ENCODE peak calls at places on chromosomes 7 and 10, in four cellular contexts. One of them, this sample, is unnamed.

GRCh38 chr10:77036993-77037734 is 600.4 kb downstream of the KCNMA1 start:
- DNase-seq in K562: peak
- DNase-seq in H1: peak
- DNase-seq in GM12878: no peak
- DNase-seq in this sample: peak

GRCh38 chr10:46301721-46302479 is 15.1 kb downstream of the ANTXRL start:
- DNase-seq in K562: no peak
- DNase-seq in GM12878: no peak
- DNase-seq in H1: peak
- DNase-seq in this sample: no peak

GRCh38 chr10:17544465-17544864 is 72.7 kb downstream of the HACD1 start:
- DNase-seq in GM12878: no peak
- DNase-seq in H1: no peak
- DNase-seq in K562: no peak
- DNase-seq in this sample: no peak

GRCh38 chr10:73842349-73842748 is 31.0 kb upstream of the NDST2 start:
- DNase-seq in K562: no peak
- DNase-seq in H1: no peak
- DNase-seq in GM12878: no peak
- DNase-seq in this sample: no peak

GRCh38 chr10:681670-682318 is 7.7 kb downstream of the DIP2C start:
- DNase-seq in H1: no peak
- DNase-seq in K562: no peak
- DNase-seq in GM12878: no peak
- DNase-seq in this sample: no peak

GRCh38 chr10:6232846-6233724 is 30.4 kb downstream of the PFKFB3 start:
- DNase-seq in H1: no peak
- DNase-seq in GM12878: no peak
- DNase-seq in K562: no peak
- DNase-seq in this sample: peak

GRCh38 chr10:125411724-125412123 is 251.4 kb upstream of the CTBP2 start:
- DNase-seq in GM12878: no peak
- DNase-seq in K562: no peak
- DNase-seq in H1: no peak
- DNase-seq in this sample: no peak

GRCh38 chr10:3827768-3828403 is 42.9 kb upstream of the KLF6 start:
- DNase-seq in K562: no peak
- DNase-seq in H1: no peak
- DNase-seq in GM12878: no peak
- DNase-seq in this sample: no peak

GRCh38 chr7:69818647-69819161 is 220.4 kb downstream of the AUTS2 start:
- DNase-seq in K562: no peak
- DNase-seq in GM12878: no peak
- DNase-seq in H1: no peak
- DNase-seq in this sample: no peak

GRCh38 chr10:48272682-48273081 is 1.8 kb downstream of the FRMPD2 start:
- DNase-seq in K562: no peak
- DNase-seq in H1: no peak
- DNase-seq in GM12878: no peak
- DNase-seq in this sample: no peak

GRCh38 chr10:60009316-60009715 is 103.0 kb upstream of the CCDC6 start:
- DNase-seq in H1: no peak
- DNase-seq in GM12878: no peak
- DNase-seq in K562: no peak
- DNase-seq in this sample: no peak

GRCh38 chr10:58513189-58514101 is 773 bp downstream of the BICC1 start:
- DNase-seq in K562: no peak
- DNase-seq in GM12878: no peak
- DNase-seq in H1: peak
- DNase-seq in this sample: peak

GRCh38 chr7:154918741-154919140 is 84.2 kb downstream of the PAXIP1 start:
- DNase-seq in K562: no peak
- DNase-seq in GM12878: no peak
- DNase-seq in H1: no peak
- DNase-seq in this sample: no peak

GRCh38 chr10:109037978-109038377 is 885.3 kb downstream of the XPNPEP1 start:
- DNase-seq in H1: no peak
- DNase-seq in K562: no peak
- DNase-seq in GM12878: no peak
- DNase-seq in this sample: no peak

GRCh38 chr7:80362677-80363076 is 149.2 kb downstream of the GNAT3 start:
- DNase-seq in GM12878: no peak
- DNase-seq in H1: no peak
- DNase-seq in K562: no peak
- DNase-seq in this sample: no peak

GRCh38 chr10:8052344-8052969 is 2.0 kb upstream of the GATA3 start:
- DNase-seq in K562: no peak
- DNase-seq in H1: no peak
- DNase-seq in GM12878: no peak
- DNase-seq in this sample: no peak

GRCh38 chr10:6108631-6109443 is 20.0 kb downstream of the RBM17 start:
- DNase-seq in K562: peak
- DNase-seq in H1: no peak
- DNase-seq in GM12878: no peak
- DNase-seq in this sample: peak

GRCh38 chr7:91344248-91344647 is 80.0 kb downstream of the FZD1 start:
- DNase-seq in K562: no peak
- DNase-seq in GM12878: no peak
- DNase-seq in H1: no peak
- DNase-seq in this sample: no peak

GRCh38 chr10:123573236-123574147 is 92.7 kb upstream of the GPR26 start:
- DNase-seq in H1: peak
- DNase-seq in K562: peak
- DNase-seq in GM12878: no peak
- DNase-seq in this sample: peak

GRCh38 chr7:128890306-128891109 is 20.0 kb downstream of the KCP start:
- DNase-seq in H1: peak
- DNase-seq in GM12878: no peak
- DNase-seq in K562: peak
- DNase-seq in this sample: peak

GRCh38 chr7:70316745-70317144 is 718.5 kb downstream of the AUTS2 start:
- DNase-seq in K562: no peak
- DNase-seq in GM12878: no peak
- DNase-seq in H1: no peak
- DNase-seq in this sample: no peak

GRCh38 chr10:34575882-34576281 is 239.2 kb downstream of the PARD3 start:
- DNase-seq in H1: no peak
- DNase-seq in GM12878: no peak
- DNase-seq in K562: no peak
- DNase-seq in this sample: no peak

GRCh38 chr7:144830024-144830785 is 5.6 kb downstream of the TPK1 start:
- DNase-seq in K562: no peak
- DNase-seq in H1: no peak
- DNase-seq in GM12878: no peak
- DNase-seq in this sample: no peak

GRCh38 chr7:95549818-95550529 is 46.3 kb downstream of the PDK4 start:
- DNase-seq in K562: no peak
- DNase-seq in H1: no peak
- DNase-seq in GM12878: no peak
- DNase-seq in this sample: no peak

GRCh38 chr7:124784879-124785818 is 19.6 kb upstream of the GPR37 start:
- DNase-seq in H1: no peak
- DNase-seq in K562: peak
- DNase-seq in GM12878: no peak
- DNase-seq in this sample: peak

GRCh38 chr7:100127866-100128601 is 1.3 kb downstream of the MBLAC1 start:
- DNase-seq in K562: no peak
- DNase-seq in GM12878: no peak
- DNase-seq in H1: peak
- DNase-seq in this sample: peak

GRCh38 chr7:113810108-113810748 is 108.6 kb downstream of the PPP1R3A start:
- DNase-seq in H1: no peak
- DNase-seq in K562: no peak
- DNase-seq in GM12878: no peak
- DNase-seq in this sample: no peak

GRCh38 chr7:954330-955238 is at the start of gene ADAP1:
- DNase-seq in K562: peak
- DNase-seq in GM12878: no peak
- DNase-seq in H1: no peak
- DNase-seq in this sample: peak

GRCh38 chr7:30312186-30312585 is 27.8 kb downstream of the ZNRF2 start:
- DNase-seq in H1: no peak
- DNase-seq in GM12878: no peak
- DNase-seq in K562: no peak
- DNase-seq in this sample: no peak

GRCh38 chr10:117201826-117202225 is 4.5 kb downstream of the KCNK18 start:
- DNase-seq in GM12878: no peak
- DNase-seq in H1: no peak
- DNase-seq in K562: no peak
- DNase-seq in this sample: no peak

GRCh38 chr7:140229591-140230516 is 53.1 kb upstream of the KDM7A start:
- DNase-seq in K562: no peak
- DNase-seq in GM12878: no peak
- DNase-seq in H1: peak
- DNase-seq in this sample: no peak

GRCh38 chr10:59517961-59518360 is 155.6 kb upstream of the FAM13C start:
- DNase-seq in GM12878: no peak
- DNase-seq in K562: no peak
- DNase-seq in H1: no peak
- DNase-seq in this sample: no peak

GRCh38 chr10:10093035-10093434 is 924.6 kb upstream of the CELF2 start:
- DNase-seq in H1: no peak
- DNase-seq in GM12878: no peak
- DNase-seq in K562: no peak
- DNase-seq in this sample: no peak

GRCh38 chr10:118958984-118959916 is 70.3 kb upstream of the NANOS1 start:
- DNase-seq in K562: peak
- DNase-seq in H1: peak
- DNase-seq in GM12878: no peak
- DNase-seq in this sample: no peak

GRCh38 chr10:92990615-92991014 is 70.0 kb upstream of the CYP26C1 start:
- DNase-seq in GM12878: no peak
- DNase-seq in H1: no peak
- DNase-seq in K562: peak
- DNase-seq in this sample: no peak

GRCh38 chr7:42234736-42235135 is 2.3 kb downstream of the GLI3 start:
- DNase-seq in GM12878: no peak
- DNase-seq in K562: no peak
- DNase-seq in H1: no peak
- DNase-seq in this sample: no peak

GRCh38 chr7:102890292-102890970 is 22.4 kb upstream of the LRRC17 start:
- DNase-seq in K562: no peak
- DNase-seq in GM12878: no peak
- DNase-seq in H1: no peak
- DNase-seq in this sample: no peak

GRCh38 chr7:33108591-33108930 is 643 bp downstream of the RP9 start:
- DNase-seq in K562: no peak
- DNase-seq in H1: no peak
- DNase-seq in GM12878: no peak
- DNase-seq in this sample: peak

GRCh38 chr7:158228986-158229385 is 358.6 kb downstream of the PTPRN2 start:
- DNase-seq in H1: no peak
- DNase-seq in GM12878: no peak
- DNase-seq in K562: no peak
- DNase-seq in this sample: no peak

DNA sequence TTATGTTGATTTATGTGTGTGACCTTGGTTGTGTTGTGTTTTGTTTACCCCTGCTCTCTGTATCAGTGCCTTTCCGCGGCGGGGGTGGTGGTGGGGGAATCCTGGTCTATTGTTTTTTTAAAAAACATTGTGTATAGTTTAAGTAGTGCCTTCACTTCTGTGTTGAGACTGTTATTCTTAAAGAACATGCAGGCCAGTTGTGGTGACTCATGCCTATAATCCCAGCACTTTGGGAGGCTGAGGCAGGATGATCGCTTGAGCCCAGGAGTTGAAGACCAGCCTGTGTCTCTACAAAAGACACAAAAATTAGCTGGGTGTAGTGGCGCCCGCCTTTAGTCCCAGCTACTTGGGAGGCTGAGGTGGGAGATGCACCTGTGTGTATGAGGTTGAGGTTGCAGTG is 429.0 kb upstream of the LRGUK start:
- DNase-seq in H1: no peak
- DNase-seq in K562: no peak
- DNase-seq in GM12878: no peak
- DNase-seq in this sample: no peak
- TF ChIP-seq NRF1 in H1: no peak
- TF ChIP-seq NRF1 in K562: no peak
- TF ChIP-seq NRF1 in GM12878: no peak
- TF ChIP-seq NRF1 in this sample: no peak

DNA sequence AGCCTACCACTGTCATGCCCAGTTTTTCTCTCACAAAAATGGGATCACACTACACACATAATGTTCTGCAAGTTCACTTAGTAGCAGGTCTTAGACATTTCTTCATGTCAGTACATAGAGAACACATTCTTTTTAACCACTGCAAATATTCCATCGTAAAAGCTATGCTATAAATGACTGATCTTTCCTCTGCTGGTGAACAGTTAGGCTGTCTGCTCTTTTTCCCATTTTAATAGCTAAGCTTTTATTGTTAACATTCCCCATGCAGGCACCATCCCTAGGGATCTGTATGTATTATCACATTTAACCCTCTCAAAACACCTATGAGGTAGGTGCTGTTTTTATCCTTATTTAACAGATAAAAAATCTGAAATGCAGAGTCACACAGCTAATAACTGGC is 46.2 kb upstream of the PDCD4 start:
- DNase-seq in GM12878: no peak
- DNase-seq in K562: no peak
- DNase-seq in H1: no peak
- DNase-seq in this sample: no peak
- TF ChIP-seq NRF1 in GM12878: no peak
- TF ChIP-seq NRF1 in K562: no peak
- TF ChIP-seq NRF1 in H1: no peak
- TF ChIP-seq NRF1 in this sample: no peak

GRCh38 chr7:108363659-108364058 is 92.6 kb downstream of the NRCAM start:
- DNase-seq in GM12878: no peak
- DNase-seq in H1: no peak
- DNase-seq in K562: no peak
- DNase-seq in this sample: no peak
- TF ChIP-seq NRF1 in GM12878: no peak
- TF ChIP-seq NRF1 in H1: no peak
- TF ChIP-seq NRF1 in K562: no peak
- TF ChIP-seq NRF1 in this sample: no peak

DNA sequence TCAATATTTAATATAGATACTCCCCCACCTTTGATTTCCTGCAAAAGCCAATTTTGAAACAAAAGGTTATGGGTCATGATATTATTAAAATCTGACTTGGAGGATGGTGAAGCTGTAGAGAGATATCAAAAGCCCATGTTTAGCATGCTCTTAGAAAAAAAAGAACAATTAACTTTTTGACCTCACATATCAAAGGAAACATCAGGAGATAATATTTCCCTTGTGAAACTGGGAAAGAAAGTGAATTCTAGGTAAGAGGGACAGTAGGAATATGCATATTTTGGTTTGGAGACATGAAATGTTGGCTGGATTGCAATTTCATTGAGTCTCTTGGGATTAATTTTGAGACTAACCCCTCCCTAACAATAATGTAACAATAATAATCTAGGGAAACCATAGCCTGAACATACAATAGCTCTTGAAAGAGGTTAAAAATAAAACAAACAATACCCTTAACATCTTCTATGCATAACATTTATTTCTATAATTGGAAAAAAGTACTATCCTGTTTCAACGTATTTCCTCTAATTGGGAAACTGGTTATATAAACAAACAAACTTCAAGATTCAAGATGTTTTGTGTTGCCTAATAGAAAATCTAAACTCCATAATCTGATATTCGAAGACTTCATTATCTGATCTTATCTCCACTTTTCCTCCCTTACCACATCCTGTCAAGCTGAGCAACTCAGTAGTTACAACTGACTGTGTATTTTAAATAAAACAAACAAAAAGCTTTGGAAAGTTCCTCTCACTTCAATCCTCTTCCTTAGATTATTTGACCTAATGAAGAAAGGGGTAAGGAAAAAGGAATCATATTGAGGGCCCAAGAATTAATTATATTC is 14.8 kb downstream of the TMEM26 start:
- DNase-seq in GM12878: no peak
- DNase-seq in H1: no peak
- DNase-seq in K562: no peak
- DNase-seq in this sample: no peak
- TF ChIP-seq NRF1 in GM12878: no peak
- TF ChIP-seq NRF1 in H1: no peak
- TF ChIP-seq NRF1 in K562: no peak
- TF ChIP-seq NRF1 in this sample: no peak